ENCODE peak calls at places on chromosomes 2 and 18, in eight cellular contexts. One of them, this sample, is unnamed.

GRCh38 chr2:233867993-233868532 is at the start of gene MSL3B:
- DNase-seq in HT1080: peak
- DNase-seq in renal cortical epithelial cell: no peak
- DNase-seq in NCI-H2029: peak
- DNase-seq in stimulated activated CD4-positive, alpha-beta T cell treated with anti-CD3 and anti-CD28 coated beads, Interleukin-2, amount 100 ng/mL, for 24 hours: peak
- DNase-seq in astrocyte of the hippocampus: peak
- DNase-seq in naive thymus-derived CD4-positive, alpha-beta T cell: peak
- DNase-seq in CD8-positive, alpha-beta T cell: peak
- DNase-seq in this sample: no peak

GRCh38 chr2:231238694-231239093 is 40.3 kb downstream of the ARMC9 start:
- DNase-seq in HT1080: no peak
- DNase-seq in renal cortical epithelial cell: no peak
- DNase-seq in NCI-H2029: no peak
- DNase-seq in stimulated activated CD4-positive, alpha-beta T cell treated with anti-CD3 and anti-CD28 coated beads, Interleukin-2, amount 100 ng/mL, for 24 hours: no peak
- DNase-seq in astrocyte of the hippocampus: no peak
- DNase-seq in naive thymus-derived CD4-positive, alpha-beta T cell: no peak
- DNase-seq in CD8-positive, alpha-beta T cell: no peak
- DNase-seq in this sample: no peak

GRCh38 chr2:98936133-98936916 is at the start of gene CRACDL:
- DNase-seq in HT1080: no peak
- DNase-seq in renal cortical epithelial cell: peak
- DNase-seq in NCI-H2029: no peak
- DNase-seq in stimulated activated CD4-positive, alpha-beta T cell treated with anti-CD3 and anti-CD28 coated beads, Interleukin-2, amount 100 ng/mL, for 24 hours: peak
- DNase-seq in astrocyte of the hippocampus: peak
- DNase-seq in naive thymus-derived CD4-positive, alpha-beta T cell: peak
- DNase-seq in CD8-positive, alpha-beta T cell: no peak
- DNase-seq in this sample: no peak

GRCh38 chr2:220188031-220188430 is 560.6 kb downstream of the SLC4A3 start:
- DNase-seq in HT1080: peak
- DNase-seq in renal cortical epithelial cell: peak
- DNase-seq in NCI-H2029: no peak
- DNase-seq in stimulated activated CD4-positive, alpha-beta T cell treated with anti-CD3 and anti-CD28 coated beads, Interleukin-2, amount 100 ng/mL, for 24 hours: no peak
- DNase-seq in astrocyte of the hippocampus: peak
- DNase-seq in naive thymus-derived CD4-positive, alpha-beta T cell: no peak
- DNase-seq in CD8-positive, alpha-beta T cell: no peak
- DNase-seq in this sample: no peak

GRCh38 chr2:167607211-167607610 is 640.2 kb downstream of the STK39 start:
- DNase-seq in HT1080: no peak
- DNase-seq in renal cortical epithelial cell: no peak
- DNase-seq in NCI-H2029: no peak
- DNase-seq in stimulated activated CD4-positive, alpha-beta T cell treated with anti-CD3 and anti-CD28 coated beads, Interleukin-2, amount 100 ng/mL, for 24 hours: no peak
- DNase-seq in astrocyte of the hippocampus: peak
- DNase-seq in naive thymus-derived CD4-positive, alpha-beta T cell: no peak
- DNase-seq in CD8-positive, alpha-beta T cell: no peak
- DNase-seq in this sample: no peak

GRCh38 chr2:171044416-171044815 is 115.4 kb downstream of the GORASP2 start:
- DNase-seq in HT1080: no peak
- DNase-seq in renal cortical epithelial cell: no peak
- DNase-seq in NCI-H2029: no peak
- DNase-seq in stimulated activated CD4-positive, alpha-beta T cell treated with anti-CD3 and anti-CD28 coated beads, Interleukin-2, amount 100 ng/mL, for 24 hours: no peak
- DNase-seq in astrocyte of the hippocampus: no peak
- DNase-seq in naive thymus-derived CD4-positive, alpha-beta T cell: peak
- DNase-seq in CD8-positive, alpha-beta T cell: no peak
- DNase-seq in this sample: no peak

GRCh38 chr18:54416459-54416858 is 58.8 kb downstream of the C18orf54 start:
- DNase-seq in HT1080: peak
- DNase-seq in renal cortical epithelial cell: peak
- DNase-seq in NCI-H2029: no peak
- DNase-seq in stimulated activated CD4-positive, alpha-beta T cell treated with anti-CD3 and anti-CD28 coated beads, Interleukin-2, amount 100 ng/mL, for 24 hours: no peak
- DNase-seq in astrocyte of the hippocampus: peak
- DNase-seq in naive thymus-derived CD4-positive, alpha-beta T cell: no peak
- DNase-seq in CD8-positive, alpha-beta T cell: no peak
- DNase-seq in this sample: no peak

GRCh38 chr2:177796644-177797415 is 275.7 kb downstream of the PDE11A start:
- DNase-seq in HT1080: no peak
- DNase-seq in renal cortical epithelial cell: no peak
- DNase-seq in NCI-H2029: no peak
- DNase-seq in stimulated activated CD4-positive, alpha-beta T cell treated with anti-CD3 and anti-CD28 coated beads, Interleukin-2, amount 100 ng/mL, for 24 hours: no peak
- DNase-seq in astrocyte of the hippocampus: no peak
- DNase-seq in naive thymus-derived CD4-positive, alpha-beta T cell: no peak
- DNase-seq in CD8-positive, alpha-beta T cell: no peak
- DNase-seq in this sample: no peak

GRCh38 chr2:215880970-215881369 is 132.4 kb downstream of the MREG start:
- DNase-seq in HT1080: no peak
- DNase-seq in renal cortical epithelial cell: no peak
- DNase-seq in NCI-H2029: no peak
- DNase-seq in stimulated activated CD4-positive, alpha-beta T cell treated with anti-CD3 and anti-CD28 coated beads, Interleukin-2, amount 100 ng/mL, for 24 hours: no peak
- DNase-seq in astrocyte of the hippocampus: peak
- DNase-seq in naive thymus-derived CD4-positive, alpha-beta T cell: no peak
- DNase-seq in CD8-positive, alpha-beta T cell: no peak
- DNase-seq in this sample: no peak

GRCh38 chr18:5909130-5909529 is 13.8 kb upstream of the TMEM200C start:
- DNase-seq in HT1080: no peak
- DNase-seq in renal cortical epithelial cell: peak
- DNase-seq in NCI-H2029: no peak
- DNase-seq in stimulated activated CD4-positive, alpha-beta T cell treated with anti-CD3 and anti-CD28 coated beads, Interleukin-2, amount 100 ng/mL, for 24 hours: no peak
- DNase-seq in astrocyte of the hippocampus: peak
- DNase-seq in naive thymus-derived CD4-positive, alpha-beta T cell: no peak
- DNase-seq in CD8-positive, alpha-beta T cell: no peak
- DNase-seq in this sample: no peak

GRCh38 chr2:101999122-101999789 is 7.5 kb downstream of the IL1R2 start:
- DNase-seq in HT1080: no peak
- DNase-seq in renal cortical epithelial cell: peak
- DNase-seq in NCI-H2029: no peak
- DNase-seq in stimulated activated CD4-positive, alpha-beta T cell treated with anti-CD3 and anti-CD28 coated beads, Interleukin-2, amount 100 ng/mL, for 24 hours: peak
- DNase-seq in astrocyte of the hippocampus: no peak
- DNase-seq in naive thymus-derived CD4-positive, alpha-beta T cell: no peak
- DNase-seq in CD8-positive, alpha-beta T cell: no peak
- DNase-seq in this sample: no peak

GRCh38 chr2:234673501-234673900 is 176.6 kb upstream of the ARL4C start:
- DNase-seq in HT1080: no peak
- DNase-seq in renal cortical epithelial cell: no peak
- DNase-seq in NCI-H2029: no peak
- DNase-seq in stimulated activated CD4-positive, alpha-beta T cell treated with anti-CD3 and anti-CD28 coated beads, Interleukin-2, amount 100 ng/mL, for 24 hours: no peak
- DNase-seq in astrocyte of the hippocampus: no peak
- DNase-seq in naive thymus-derived CD4-positive, alpha-beta T cell: no peak
- DNase-seq in CD8-positive, alpha-beta T cell: no peak
- DNase-seq in this sample: no peak

GRCh38 chr2:219418155-219418569 is at the start of gene DES:
- DNase-seq in HT1080: no peak
- DNase-seq in renal cortical epithelial cell: no peak
- DNase-seq in NCI-H2029: no peak
- DNase-seq in stimulated activated CD4-positive, alpha-beta T cell treated with anti-CD3 and anti-CD28 coated beads, Interleukin-2, amount 100 ng/mL, for 24 hours: no peak
- DNase-seq in astrocyte of the hippocampus: no peak
- DNase-seq in naive thymus-derived CD4-positive, alpha-beta T cell: no peak
- DNase-seq in CD8-positive, alpha-beta T cell: no peak
- DNase-seq in this sample: no peak

GRCh38 chr2:80858955-80859354 is 554.4 kb upstream of the LRRTM1 start:
- DNase-seq in HT1080: no peak
- DNase-seq in renal cortical epithelial cell: no peak
- DNase-seq in NCI-H2029: no peak
- DNase-seq in stimulated activated CD4-positive, alpha-beta T cell treated with anti-CD3 and anti-CD28 coated beads, Interleukin-2, amount 100 ng/mL, for 24 hours: no peak
- DNase-seq in astrocyte of the hippocampus: no peak
- DNase-seq in naive thymus-derived CD4-positive, alpha-beta T cell: no peak
- DNase-seq in CD8-positive, alpha-beta T cell: no peak
- DNase-seq in this sample: no peak

GRCh38 chr2:100235098-100235497 is 87.2 kb downstream of the LONRF2 start:
- DNase-seq in HT1080: peak
- DNase-seq in renal cortical epithelial cell: no peak
- DNase-seq in NCI-H2029: no peak
- DNase-seq in stimulated activated CD4-positive, alpha-beta T cell treated with anti-CD3 and anti-CD28 coated beads, Interleukin-2, amount 100 ng/mL, for 24 hours: no peak
- DNase-seq in astrocyte of the hippocampus: no peak
- DNase-seq in naive thymus-derived CD4-positive, alpha-beta T cell: peak
- DNase-seq in CD8-positive, alpha-beta T cell: peak
- DNase-seq in this sample: peak